ENCODE peak calls at places on chromosome 13, in seven cellular contexts. One of them, this sample, is unnamed.

GRCh38 chr13:20188649-20189553 is 3.8 kb downstream of the GJB2 start:
- DNase-seq in uterus: no peak
- DNase-seq in testis: no peak
- DNase-seq in right lobe of liver: no peak
- DNase-seq in HCT116: no peak
- DNase-seq in adrenal gland: no peak
- DNase-seq in sigmoid colon: no peak
- DNase-seq in this sample: peak; percentile 93

GRCh38 chr13:20118268-20119140 is 42.3 kb downstream of the GJA3 start:
- DNase-seq in uterus: peak; percentile 36
- DNase-seq in testis: peak; percentile 65
- DNase-seq in right lobe of liver: peak; percentile 71
- DNase-seq in HCT116: no peak
- DNase-seq in adrenal gland: peak; percentile 73
- DNase-seq in sigmoid colon: peak; percentile 87
- DNase-seq in this sample: no peak

GRCh38 chr13:38941353-38941945 is 49.2 kb downstream of the STOML3 start:
- DNase-seq in uterus: no peak
- DNase-seq in testis: no peak
- DNase-seq in right lobe of liver: no peak
- DNase-seq in HCT116: no peak
- DNase-seq in adrenal gland: no peak
- DNase-seq in sigmoid colon: no peak
- DNase-seq in this sample: no peak

GRCh38 chr13:25738342-25738771 is 313.5 kb downstream of the SHISA2 start:
- DNase-seq in uterus: no peak
- DNase-seq in testis: no peak
- DNase-seq in right lobe of liver: no peak
- DNase-seq in HCT116: no peak
- DNase-seq in adrenal gland: no peak
- DNase-seq in sigmoid colon: no peak
- DNase-seq in this sample: peak; percentile 8

GRCh38 chr13:42330991-42331390 is 59.0 kb downstream of the AKAP11 start:
- DNase-seq in uterus: no peak
- DNase-seq in testis: no peak
- DNase-seq in right lobe of liver: no peak
- DNase-seq in HCT116: no peak
- DNase-seq in adrenal gland: no peak
- DNase-seq in sigmoid colon: no peak
- DNase-seq in this sample: no peak

GRCh38 chr13:92074658-92075057 is 676.2 kb downstream of the GPC5 start:
- DNase-seq in uterus: no peak
- DNase-seq in testis: peak; percentile 39
- DNase-seq in right lobe of liver: no peak
- DNase-seq in HCT116: no peak
- DNase-seq in adrenal gland: no peak
- DNase-seq in sigmoid colon: no peak
- DNase-seq in this sample: peak; percentile 36

GRCh38 chr13:28489536-28489935 is 5.4 kb downstream of the FLT1 start:
- DNase-seq in uterus: no peak
- DNase-seq in testis: no peak
- DNase-seq in right lobe of liver: no peak
- DNase-seq in HCT116: no peak
- DNase-seq in adrenal gland: no peak
- DNase-seq in sigmoid colon: no peak
- DNase-seq in this sample: peak; percentile 38

GRCh38 chr13:24254151-24254810 is 55.1 kb upstream of the C1QTNF9 start:
- DNase-seq in uterus: no peak
- DNase-seq in testis: no peak
- DNase-seq in right lobe of liver: no peak
- DNase-seq in HCT116: no peak
- DNase-seq in adrenal gland: no peak
- DNase-seq in sigmoid colon: peak; percentile 62
- DNase-seq in this sample: peak; percentile 98

GRCh38 chr13:114032121-114032799 is 58.4 kb upstream of the C13orf46 start:
- DNase-seq in uterus: peak; percentile 73
- DNase-seq in testis: no peak
- DNase-seq in right lobe of liver: no peak
- DNase-seq in HCT116: no peak
- DNase-seq in adrenal gland: no peak
- DNase-seq in sigmoid colon: no peak
- DNase-seq in this sample: no peak

GRCh38 chr13:79079351-79079839 is 326.7 kb downstream of the RBM26 start:
- DNase-seq in uterus: no peak
- DNase-seq in testis: no peak
- DNase-seq in right lobe of liver: no peak
- DNase-seq in HCT116: no peak
- DNase-seq in adrenal gland: no peak
- DNase-seq in sigmoid colon: no peak
- DNase-seq in this sample: no peak

GRCh38 chr13:60396008-60396782 is 825 bp upstream of the TDRD3 start:
- DNase-seq in uterus: peak; percentile 85
- DNase-seq in testis: peak; percentile 92
- DNase-seq in right lobe of liver: peak; percentile 96
- DNase-seq in HCT116: peak; percentile 86
- DNase-seq in adrenal gland: peak; percentile 91
- DNase-seq in sigmoid colon: peak; percentile 94
- DNase-seq in this sample: peak; percentile 98
- TF ChIP-seq POLR2A in uterus: peak; percentile 83
- TF ChIP-seq POLR2A in testis: peak; percentile 32
- TF ChIP-seq POLR2A in right lobe of liver: peak; percentile 85
- TF ChIP-seq POLR2A in HCT116: peak; percentile 48
- TF ChIP-seq POLR2A in adrenal gland: peak; percentile 50
- TF ChIP-seq POLR2A in sigmoid colon: peak; percentile 93
- TF ChIP-seq POLR2A in this sample: peak; percentile 98

GRCh38 chr13:40172149-40172591 is 494.3 kb downstream of the FOXO1 start:
- DNase-seq in uterus: no peak
- DNase-seq in testis: no peak
- DNase-seq in right lobe of liver: no peak
- DNase-seq in HCT116: no peak
- DNase-seq in adrenal gland: no peak
- DNase-seq in sigmoid colon: no peak
- DNase-seq in this sample: no peak
- TF ChIP-seq POLR2A in uterus: no peak
- TF ChIP-seq POLR2A in testis: no peak
- TF ChIP-seq POLR2A in right lobe of liver: no peak
- TF ChIP-seq POLR2A in HCT116: no peak
- TF ChIP-seq POLR2A in adrenal gland: no peak
- TF ChIP-seq POLR2A in sigmoid colon: no peak
- TF ChIP-seq POLR2A in this sample: no peak

GRCh38 chr13:48507024-48507423 is 25.9 kb downstream of the RCBTB2 start:
- DNase-seq in uterus: no peak
- DNase-seq in testis: no peak
- DNase-seq in right lobe of liver: no peak
- DNase-seq in HCT116: no peak
- DNase-seq in adrenal gland: no peak
- DNase-seq in sigmoid colon: no peak
- DNase-seq in this sample: no peak

GRCh38 chr13:48506092-48506701 is 26.7 kb downstream of the RCBTB2 start:
- DNase-seq in uterus: no peak
- DNase-seq in testis: no peak
- DNase-seq in right lobe of liver: no peak
- DNase-seq in HCT116: no peak
- DNase-seq in adrenal gland: no peak
- DNase-seq in sigmoid colon: no peak
- DNase-seq in this sample: no peak

GRCh38 chr13:48505597-48506091 is 27.2 kb downstream of the RCBTB2 start:
- DNase-seq in uterus: no peak
- DNase-seq in testis: peak; percentile 55
- DNase-seq in right lobe of liver: no peak
- DNase-seq in HCT116: no peak
- DNase-seq in adrenal gland: no peak
- DNase-seq in sigmoid colon: no peak
- DNase-seq in this sample: peak; percentile 81

GRCh38 chr13:48502601-48503319 is 30.1 kb downstream of the RCBTB2 start:
- DNase-seq in uterus: no peak
- DNase-seq in testis: no peak
- DNase-seq in right lobe of liver: no peak
- DNase-seq in HCT116: no peak
- DNase-seq in adrenal gland: no peak
- DNase-seq in sigmoid colon: no peak
- DNase-seq in this sample: peak; percentile 20

DNA sequence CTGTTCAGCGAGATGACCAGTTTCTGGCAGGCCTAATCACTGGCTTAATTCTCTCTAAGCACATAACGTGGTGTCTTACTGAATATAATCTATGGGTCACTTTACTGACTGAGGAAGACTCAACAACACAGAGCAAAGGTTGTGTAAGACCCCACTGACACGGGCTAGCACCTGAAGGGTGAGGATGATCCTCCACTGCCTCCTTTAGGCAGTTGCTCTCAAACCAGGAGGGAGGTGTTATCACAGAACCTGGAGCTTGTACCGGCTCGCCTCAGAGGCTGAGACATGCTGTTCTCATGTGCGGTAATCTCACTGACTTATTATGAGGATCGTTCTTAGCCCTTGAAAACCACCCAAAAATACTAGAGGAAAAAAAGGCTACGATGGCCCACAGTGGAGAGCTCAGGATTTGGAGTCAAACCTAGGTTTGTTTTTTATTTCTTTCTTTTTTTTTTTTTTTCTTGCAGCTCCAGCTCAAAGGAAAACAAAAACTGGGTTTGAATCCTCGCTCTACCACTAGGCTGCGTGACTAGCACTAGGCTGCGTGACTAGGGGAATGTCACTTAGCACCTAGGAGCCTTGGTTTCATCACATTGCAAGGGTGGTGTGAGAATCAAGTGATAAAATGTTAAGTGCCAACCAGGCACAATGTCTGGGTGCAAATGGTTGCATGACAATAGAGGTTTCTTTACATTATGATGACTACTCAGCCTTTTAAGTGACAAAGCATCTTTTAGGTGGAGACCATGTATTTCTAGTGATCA is 28.1 kb downstream of the RCBTB2 start:
- DNase-seq in uterus: no peak
- DNase-seq in testis: peak; percentile 37
- DNase-seq in right lobe of liver: no peak
- DNase-seq in HCT116: no peak
- DNase-seq in adrenal gland: no peak
- DNase-seq in sigmoid colon: no peak
- DNase-seq in this sample: peak; percentile 44
- TF ChIP-seq POLR2A in uterus: no peak
- TF ChIP-seq POLR2A in testis: no peak
- TF ChIP-seq POLR2A in right lobe of liver: no peak
- TF ChIP-seq POLR2A in HCT116: no peak
- TF ChIP-seq POLR2A in adrenal gland: no peak
- TF ChIP-seq POLR2A in sigmoid colon: no peak
- TF ChIP-seq POLR2A in this sample: no peak

GRCh38 chr13:50299546-50300249 is 284.5 kb downstream of the KCNRG start:
- DNase-seq in uterus: no peak
- DNase-seq in testis: no peak
- DNase-seq in right lobe of liver: no peak
- DNase-seq in HCT116: no peak
- DNase-seq in adrenal gland: no peak
- DNase-seq in sigmoid colon: no peak
- DNase-seq in this sample: no peak
- TF ChIP-seq POLR2A in uterus: no peak
- TF ChIP-seq POLR2A in testis: no peak
- TF ChIP-seq POLR2A in right lobe of liver: no peak
- TF ChIP-seq POLR2A in HCT116: no peak
- TF ChIP-seq POLR2A in adrenal gland: no peak
- TF ChIP-seq POLR2A in sigmoid colon: no peak
- TF ChIP-seq POLR2A in this sample: no peak

DNA sequence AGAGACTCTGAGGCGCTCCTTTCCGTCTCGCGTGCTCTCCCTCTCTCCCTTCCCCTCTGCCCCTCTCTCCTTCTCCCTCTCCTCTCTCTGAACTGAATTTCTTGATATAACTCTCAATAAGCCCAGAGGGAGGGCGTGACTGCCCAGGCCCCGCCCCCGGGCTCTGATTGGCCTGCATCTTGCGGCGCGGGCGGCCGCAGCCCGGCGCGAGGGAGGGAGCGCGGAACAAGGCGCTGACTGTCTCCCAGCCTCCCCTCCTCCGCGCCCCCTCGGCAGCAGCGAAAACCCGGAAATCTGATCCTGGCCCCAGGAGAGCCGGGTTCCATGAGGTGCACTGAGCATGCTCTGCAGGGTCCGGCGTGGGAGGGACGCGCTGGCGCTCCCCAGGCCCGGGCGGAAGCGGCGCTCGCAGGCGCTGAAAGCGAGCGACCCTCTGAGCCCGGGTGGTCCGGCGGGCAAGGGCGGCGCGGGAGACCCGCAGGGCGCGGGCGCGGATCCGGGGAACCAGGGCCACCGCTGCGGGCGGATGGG is at the start of gene PCDH9:
- DNase-seq in uterus: peak; percentile 96
- DNase-seq in testis: peak; percentile 98
- DNase-seq in right lobe of liver: peak; percentile 93
- DNase-seq in HCT116: no peak
- DNase-seq in adrenal gland: peak; percentile 94
- DNase-seq in sigmoid colon: peak; percentile 97
- DNase-seq in this sample: peak; percentile 80
- TF ChIP-seq POLR2A in uterus: peak; percentile 59
- TF ChIP-seq POLR2A in testis: peak; percentile 90
- TF ChIP-seq POLR2A in right lobe of liver: peak; percentile 90
- TF ChIP-seq POLR2A in HCT116: no peak
- TF ChIP-seq POLR2A in adrenal gland: peak; percentile 88
- TF ChIP-seq POLR2A in sigmoid colon: peak; percentile 75
- TF ChIP-seq POLR2A in this sample: peak; percentile 48

DNA sequence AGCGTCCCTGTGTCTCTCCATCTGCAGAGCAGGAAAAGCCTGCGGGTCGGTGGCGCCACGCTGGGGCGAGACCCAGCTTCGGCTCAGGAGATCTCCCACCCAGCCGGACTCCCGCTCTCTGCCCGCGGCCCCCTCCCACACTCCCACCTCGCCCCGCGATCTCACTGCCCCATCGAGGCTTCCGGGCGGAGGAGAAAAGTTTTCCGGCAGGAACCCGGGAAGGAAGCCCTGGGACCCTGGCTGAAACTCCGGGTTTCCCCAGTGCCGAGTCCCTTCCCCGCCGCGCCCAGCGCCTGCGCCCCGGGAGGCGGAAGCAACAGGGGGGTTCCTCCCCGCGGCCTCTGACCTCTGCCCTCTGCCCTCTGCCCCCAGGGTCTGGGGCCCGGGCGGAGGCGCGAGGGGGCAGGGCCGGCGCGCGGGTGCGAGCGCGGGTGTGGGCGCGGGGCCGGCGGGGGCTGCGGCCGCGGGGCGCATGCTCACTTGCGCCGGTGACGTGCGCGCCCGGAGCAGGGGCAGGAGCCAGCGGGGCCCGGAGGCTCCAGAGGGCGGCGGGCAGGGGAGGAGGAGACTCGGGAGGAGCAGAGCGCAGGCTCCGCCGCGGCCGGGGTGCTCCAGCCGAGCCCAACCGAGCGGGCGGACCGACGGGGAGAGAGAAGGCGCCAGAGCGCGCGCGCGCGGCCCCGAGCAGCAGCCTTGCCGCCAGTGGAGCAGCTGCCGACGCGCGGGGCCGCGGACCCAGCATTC is at the start of gene ATP11A:
- DNase-seq in uterus: peak; percentile 94
- DNase-seq in testis: peak; percentile 90
- DNase-seq in right lobe of liver: peak; percentile 96
- DNase-seq in HCT116: peak; percentile 47
- DNase-seq in adrenal gland: peak; percentile 94
- DNase-seq in sigmoid colon: peak; percentile 97
- DNase-seq in this sample: peak; percentile 94
- TF ChIP-seq POLR2A in uterus: peak; percentile 99
- TF ChIP-seq POLR2A in testis: peak; percentile 74
- TF ChIP-seq POLR2A in right lobe of liver: peak; percentile 99
- TF ChIP-seq POLR2A in HCT116: no peak
- TF ChIP-seq POLR2A in adrenal gland: peak; percentile 93
- TF ChIP-seq POLR2A in sigmoid colon: no peak
- TF ChIP-seq POLR2A in this sample: peak; percentile 95

GRCh38 chr13:44237276-44237767 is 136.3 kb upstream of the SERP2 start:
- DNase-seq in uterus: peak; percentile 65
- DNase-seq in testis: peak; percentile 79
- DNase-seq in right lobe of liver: no peak
- DNase-seq in HCT116: no peak
- DNase-seq in adrenal gland: peak; percentile 82
- DNase-seq in sigmoid colon: peak; percentile 92
- DNase-seq in this sample: peak; percentile 55
- TF ChIP-seq POLR2A in uterus: peak; percentile 19
- TF ChIP-seq POLR2A in testis: no peak
- TF ChIP-seq POLR2A in right lobe of liver: no peak
- TF ChIP-seq POLR2A in HCT116: no peak
- TF ChIP-seq POLR2A in adrenal gland: no peak
- TF ChIP-seq POLR2A in sigmoid colon: no peak
- TF ChIP-seq POLR2A in this sample: no peak

This sample was measured in NB4.